ENCODE peak calls at places on chromosomes 1 and 21, in eight cellular contexts. One of them, this sample, is unnamed.

GRCh38 chr1:20405893-20406604 is 80.0 kb downstream of the CAMK2N1 start:
- DNase-seq in activated CD8-positive, alpha-beta T cell treated with anti-CD3 and anti-CD28 coated beads, Interleukin-2, amount 10 ng/mL, durations not matched to agents 7 days and 5 days: no peak
- DNase-seq in astrocyte of the spinal cord: peak
- DNase-seq in left cardiac atrium: no peak
- DNase-seq in pons: no peak
- DNase-seq in HCEC 1CT: peak
- DNase-seq in activated CD4-positive, alpha-beta T cell treated with anti-CD3 and anti-CD28 coated beads for 36 hours: no peak
- DNase-seq in activated naive CD8-positive, alpha-beta T cell treated with anti-CD3 and anti-CD28 coated beads for 36 hours: no peak
- DNase-seq in this sample: peak

GRCh38 chr1:11535761-11536572 is 57.0 kb downstream of the DISP3 start:
- DNase-seq in activated naive CD8-positive, alpha-beta T cell treated with anti-CD3 and anti-CD28 coated beads for 36 hours: no peak
- DNase-seq in activated CD8-positive, alpha-beta T cell treated with anti-CD3 and anti-CD28 coated beads, Interleukin-2, amount 10 ng/mL, durations not matched to agents 7 days and 5 days: no peak
- DNase-seq in left cardiac atrium: no peak
- DNase-seq in pons: no peak
- DNase-seq in astrocyte of the spinal cord: no peak
- DNase-seq in HCEC 1CT: no peak
- DNase-seq in activated CD4-positive, alpha-beta T cell treated with anti-CD3 and anti-CD28 coated beads for 36 hours: no peak
- DNase-seq in this sample: no peak

GRCh38 chr1:11842154-11843041 is 5.2 kb downstream of the NPPA start:
- DNase-seq in activated CD4-positive, alpha-beta T cell treated with anti-CD3 and anti-CD28 coated beads for 36 hours: no peak
- DNase-seq in activated CD8-positive, alpha-beta T cell treated with anti-CD3 and anti-CD28 coated beads, Interleukin-2, amount 10 ng/mL, durations not matched to agents 7 days and 5 days: no peak
- DNase-seq in HCEC 1CT: no peak
- DNase-seq in left cardiac atrium: peak
- DNase-seq in pons: peak
- DNase-seq in activated naive CD8-positive, alpha-beta T cell treated with anti-CD3 and anti-CD28 coated beads for 36 hours: no peak
- DNase-seq in astrocyte of the spinal cord: peak
- DNase-seq in this sample: peak

GRCh38 chr1:203325004-203325417 is 19.7 kb downstream of the BTG2 start:
- DNase-seq in left cardiac atrium: no peak
- DNase-seq in pons: no peak
- DNase-seq in astrocyte of the spinal cord: peak
- DNase-seq in activated CD8-positive, alpha-beta T cell treated with anti-CD3 and anti-CD28 coated beads, Interleukin-2, amount 10 ng/mL, durations not matched to agents 7 days and 5 days: peak
- DNase-seq in activated naive CD8-positive, alpha-beta T cell treated with anti-CD3 and anti-CD28 coated beads for 36 hours: peak
- DNase-seq in activated CD4-positive, alpha-beta T cell treated with anti-CD3 and anti-CD28 coated beads for 36 hours: peak
- DNase-seq in HCEC 1CT: no peak
- DNase-seq in this sample: no peak

GRCh38 chr1:43975249-43975961 is 645 bp downstream of the ATP6V0B start:
- DNase-seq in activated naive CD8-positive, alpha-beta T cell treated with anti-CD3 and anti-CD28 coated beads for 36 hours: peak
- DNase-seq in astrocyte of the spinal cord: no peak
- DNase-seq in activated CD4-positive, alpha-beta T cell treated with anti-CD3 and anti-CD28 coated beads for 36 hours: peak
- DNase-seq in pons: peak
- DNase-seq in left cardiac atrium: peak
- DNase-seq in activated CD8-positive, alpha-beta T cell treated with anti-CD3 and anti-CD28 coated beads, Interleukin-2, amount 10 ng/mL, durations not matched to agents 7 days and 5 days: peak
- DNase-seq in HCEC 1CT: no peak
- DNase-seq in this sample: peak

GRCh38 chr1:207578796-207579435 is 66.0 kb upstream of the CR1L start:
- DNase-seq in pons: no peak
- DNase-seq in left cardiac atrium: no peak
- DNase-seq in activated CD4-positive, alpha-beta T cell treated with anti-CD3 and anti-CD28 coated beads for 36 hours: no peak
- DNase-seq in HCEC 1CT: no peak
- DNase-seq in activated CD8-positive, alpha-beta T cell treated with anti-CD3 and anti-CD28 coated beads, Interleukin-2, amount 10 ng/mL, durations not matched to agents 7 days and 5 days: no peak
- DNase-seq in activated naive CD8-positive, alpha-beta T cell treated with anti-CD3 and anti-CD28 coated beads for 36 hours: no peak
- DNase-seq in astrocyte of the spinal cord: no peak
- DNase-seq in this sample: no peak

GRCh38 chr21:16579538-16579937 is 849.8 kb downstream of the USP25 start:
- DNase-seq in activated naive CD8-positive, alpha-beta T cell treated with anti-CD3 and anti-CD28 coated beads for 36 hours: no peak
- DNase-seq in activated CD4-positive, alpha-beta T cell treated with anti-CD3 and anti-CD28 coated beads for 36 hours: no peak
- DNase-seq in pons: peak
- DNase-seq in left cardiac atrium: no peak
- DNase-seq in activated CD8-positive, alpha-beta T cell treated with anti-CD3 and anti-CD28 coated beads, Interleukin-2, amount 10 ng/mL, durations not matched to agents 7 days and 5 days: no peak
- DNase-seq in astrocyte of the spinal cord: peak
- DNase-seq in HCEC 1CT: no peak
- DNase-seq in this sample: no peak

GRCh38 chr1:180228648-180229482 is 1.2 kb upstream of the LHX4 start:
- DNase-seq in HCEC 1CT: no peak
- DNase-seq in activated naive CD8-positive, alpha-beta T cell treated with anti-CD3 and anti-CD28 coated beads for 36 hours: peak
- DNase-seq in astrocyte of the spinal cord: no peak
- DNase-seq in pons: no peak
- DNase-seq in activated CD8-positive, alpha-beta T cell treated with anti-CD3 and anti-CD28 coated beads, Interleukin-2, amount 10 ng/mL, durations not matched to agents 7 days and 5 days: no peak
- DNase-seq in left cardiac atrium: no peak
- DNase-seq in activated CD4-positive, alpha-beta T cell treated with anti-CD3 and anti-CD28 coated beads for 36 hours: peak
- DNase-seq in this sample: no peak

GRCh38 chr1:167629681-167630567 is at the start of gene RCSD1:
- DNase-seq in activated CD8-positive, alpha-beta T cell treated with anti-CD3 and anti-CD28 coated beads, Interleukin-2, amount 10 ng/mL, durations not matched to agents 7 days and 5 days: peak
- DNase-seq in activated naive CD8-positive, alpha-beta T cell treated with anti-CD3 and anti-CD28 coated beads for 36 hours: peak
- DNase-seq in left cardiac atrium: peak
- DNase-seq in astrocyte of the spinal cord: no peak
- DNase-seq in pons: no peak
- DNase-seq in HCEC 1CT: no peak
- DNase-seq in activated CD4-positive, alpha-beta T cell treated with anti-CD3 and anti-CD28 coated beads for 36 hours: peak
- DNase-seq in this sample: no peak

GRCh38 chr1:178262101-178262500 is 168.2 kb downstream of the RASAL2 start:
- DNase-seq in activated CD8-positive, alpha-beta T cell treated with anti-CD3 and anti-CD28 coated beads, Interleukin-2, amount 10 ng/mL, durations not matched to agents 7 days and 5 days: no peak
- DNase-seq in astrocyte of the spinal cord: peak
- DNase-seq in left cardiac atrium: no peak
- DNase-seq in pons: peak
- DNase-seq in HCEC 1CT: peak
- DNase-seq in activated CD4-positive, alpha-beta T cell treated with anti-CD3 and anti-CD28 coated beads for 36 hours: no peak
- DNase-seq in activated naive CD8-positive, alpha-beta T cell treated with anti-CD3 and anti-CD28 coated beads for 36 hours: no peak
- DNase-seq in this sample: no peak

GRCh38 chr1:227894831-227895451 is 52.8 kb downstream of the WNT9A start:
- DNase-seq in activated CD4-positive, alpha-beta T cell treated with anti-CD3 and anti-CD28 coated beads for 36 hours: peak
- DNase-seq in left cardiac atrium: no peak
- DNase-seq in pons: no peak
- DNase-seq in HCEC 1CT: no peak
- DNase-seq in astrocyte of the spinal cord: no peak
- DNase-seq in activated CD8-positive, alpha-beta T cell treated with anti-CD3 and anti-CD28 coated beads, Interleukin-2, amount 10 ng/mL, durations not matched to agents 7 days and 5 days: no peak
- DNase-seq in activated naive CD8-positive, alpha-beta T cell treated with anti-CD3 and anti-CD28 coated beads for 36 hours: no peak
- DNase-seq in this sample: peak

GRCh38 chr1:88847618-88848017 is 43.7 kb downstream of the GTF2B start:
- DNase-seq in activated naive CD8-positive, alpha-beta T cell treated with anti-CD3 and anti-CD28 coated beads for 36 hours: no peak
- DNase-seq in left cardiac atrium: no peak
- DNase-seq in pons: no peak
- DNase-seq in activated CD8-positive, alpha-beta T cell treated with anti-CD3 and anti-CD28 coated beads, Interleukin-2, amount 10 ng/mL, durations not matched to agents 7 days and 5 days: no peak
- DNase-seq in astrocyte of the spinal cord: no peak
- DNase-seq in activated CD4-positive, alpha-beta T cell treated with anti-CD3 and anti-CD28 coated beads for 36 hours: no peak
- DNase-seq in HCEC 1CT: no peak
- DNase-seq in this sample: no peak

GRCh38 chr21:45286671-45287437 is 841 bp downstream of the POFUT2 start:
- DNase-seq in activated CD4-positive, alpha-beta T cell treated with anti-CD3 and anti-CD28 coated beads for 36 hours: no peak
- DNase-seq in astrocyte of the spinal cord: no peak
- DNase-seq in activated naive CD8-positive, alpha-beta T cell treated with anti-CD3 and anti-CD28 coated beads for 36 hours: no peak
- DNase-seq in left cardiac atrium: no peak
- DNase-seq in activated CD8-positive, alpha-beta T cell treated with anti-CD3 and anti-CD28 coated beads, Interleukin-2, amount 10 ng/mL, durations not matched to agents 7 days and 5 days: no peak
- DNase-seq in HCEC 1CT: no peak
- DNase-seq in pons: no peak
- DNase-seq in this sample: peak

GRCh38 chr1:247841796-247842195 is at the start of gene OR11L1:
- DNase-seq in activated naive CD8-positive, alpha-beta T cell treated with anti-CD3 and anti-CD28 coated beads for 36 hours: no peak
- DNase-seq in HCEC 1CT: no peak
- DNase-seq in activated CD4-positive, alpha-beta T cell treated with anti-CD3 and anti-CD28 coated beads for 36 hours: no peak
- DNase-seq in activated CD8-positive, alpha-beta T cell treated with anti-CD3 and anti-CD28 coated beads, Interleukin-2, amount 10 ng/mL, durations not matched to agents 7 days and 5 days: no peak
- DNase-seq in astrocyte of the spinal cord: no peak
- DNase-seq in left cardiac atrium: no peak
- DNase-seq in pons: no peak
- DNase-seq in this sample: no peak